ENCODE peak calls at places on chromosomes 7 and 10, in seven cellular contexts. S is trophoblast cell; O is HCT116; L is naive thymus-derived CD4-positive, alpha-beta T cell; F is tibial artery; D is IMR-90; M is CD8-positive, alpha-beta memory T cell. H is an unnamed sample.
A peak's percentile ranks its signal among the peaks of the same experiment; 100 is the strongest.

GRCh38 chr10:86707505-86707904 is 39.2 kb downstream of the LDB3 start:
- DNase-seq in S (no peak), O (no peak), L (no peak), F (no peak), D (no peak), M (peak; percentile 35), H (peak; percentile 67)

GRCh38 chr10:123840714-123841113 is 50.9 kb downstream of the CPXM2 start:
- DNase-seq in S (no peak), O (no peak), L (no peak), F (no peak), D (no peak), M (no peak), H (no peak)

GRCh38 chr10:4023997-4024396 is 239.0 kb upstream of the KLF6 start:
- DNase-seq in S (peak; percentile 56), O (no peak), L (no peak), F (no peak), D (peak; percentile 27), M (no peak), H (no peak)

GRCh38 chr10:115921795-115922194 is 351.2 kb downstream of the GFRA1 start:
- DNase-seq in S (no peak), O (no peak), L (no peak), F (no peak), D (peak; percentile 19), M (no peak), H (no peak)

GRCh38 chr7:114298011-114298410 is 116.6 kb upstream of the FOXP2 start:
- DNase-seq in S (no peak), O (no peak), L (no peak), F (no peak), D (no peak), M (no peak), H (no peak)

GRCh38 chr7:81664304-81664703 is 105.5 kb downstream of the HGF start:
- DNase-seq in S (no peak), O (no peak), L (no peak), F (no peak), D (no peak), M (no peak), H (no peak)

GRCh38 chr7:41292457-41292856 is 410.4 kb downstream of the INHBA start:
- DNase-seq in S (no peak), O (no peak), L (no peak), F (no peak), D (no peak), M (no peak), H (no peak)

GRCh38 chr10:130808686-130809085 is 502.8 kb downstream of the TCERG1L start:
- DNase-seq in S (no peak), O (no peak), L (no peak), F (no peak), D (no peak), M (no peak), H (no peak)

GRCh38 chr10:115026041-115026779 is 67.0 kb upstream of the ATRNL1 start:
- DNase-seq in S (no peak), O (no peak), L (no peak), F (no peak), D (no peak), M (no peak), H (no peak)

GRCh38 chr10:23516530-23516929 is 77.7 kb downstream of the OTUD1 start:
- DNase-seq in S (peak; percentile 34), O (no peak), L (peak; percentile 40), F (no peak), D (peak; percentile 12), M (no peak), H (no peak)

GRCh38 chr7:83005410-83005809 is 157.3 kb downstream of the PCLO start:
- DNase-seq in S (peak; percentile 14), O (peak; percentile 7), L (no peak), F (no peak), D (no peak), M (no peak), H (no peak)

GRCh38 chr7:74453321-74454011 is at the start of gene GTF2IRD1:
- DNase-seq in S (peak; percentile 49), O (no peak), L (peak; percentile 32), F (peak; percentile 91), D (peak; percentile 73), M (peak; percentile 62), H (peak; percentile 74)

GRCh38 chr10:101042118-101042517 is 11.1 kb downstream of the SFXN3 start:
- DNase-seq in S (no peak), O (no peak), L (no peak), F (no peak), D (no peak), M (no peak), H (no peak)
- H3K4me1 ChIP-seq in S (peaks cover 6% of the 10 kb centered on the region), O (peaks cover 26% of the 10 kb centered on the region), L (peaks cover 5% of the 10 kb centered on the region), F (no peaks in the 10 kb centered on the region), D (peaks cover 10% of the 10 kb centered on the region), M (peaks cover 17% of the 10 kb centered on the region), H (no peaks in the 10 kb centered on the region)

DNA sequence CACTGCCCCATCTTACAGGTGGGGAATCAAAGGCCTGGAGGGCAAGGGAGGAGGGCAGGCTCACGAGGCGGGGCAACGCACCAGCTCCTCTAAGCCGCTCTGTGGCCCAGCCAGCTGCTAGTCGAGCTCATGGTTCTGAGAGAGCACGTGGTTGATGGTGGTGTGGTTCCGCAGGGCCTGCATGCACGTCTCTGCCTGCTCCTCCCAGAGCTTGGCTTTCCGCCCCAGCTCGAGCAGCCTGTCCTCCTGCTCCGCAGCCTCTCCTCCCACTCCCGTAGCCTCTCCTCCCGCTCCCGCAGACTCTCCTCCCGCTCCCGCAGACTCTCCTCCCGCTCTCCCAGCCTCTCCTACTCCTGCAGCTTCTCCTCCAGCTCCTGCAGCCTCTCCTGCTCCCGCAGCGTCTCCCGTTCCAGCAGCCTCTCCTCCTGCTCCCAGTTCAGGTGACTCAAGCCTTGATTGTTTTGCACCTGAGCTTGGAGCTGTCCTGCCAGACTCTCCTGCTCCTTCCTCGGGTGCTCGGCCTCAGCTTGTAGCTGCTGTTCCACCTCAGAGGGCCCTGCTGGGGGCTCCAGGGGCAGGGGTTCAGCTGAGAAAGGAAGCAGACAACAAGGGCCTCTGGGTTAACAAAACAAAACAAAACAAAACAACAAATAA is 19.1 kb upstream of the MTPAP start:
- DNase-seq in S (no peak), O (no peak), L (no peak), F (no peak), D (no peak), M (no peak), H (no peak)
- H3K36me3 ChIP-seq in S (no peaks in the 10 kb centered on the region), O (no peaks in the 10 kb centered on the region), L (no peaks in the 10 kb centered on the region), F (no peaks in the 10 kb centered on the region), D (no peaks in the 10 kb centered on the region), M (no peaks in the 10 kb centered on the region), H (no peaks in the 10 kb centered on the region)

DNA sequence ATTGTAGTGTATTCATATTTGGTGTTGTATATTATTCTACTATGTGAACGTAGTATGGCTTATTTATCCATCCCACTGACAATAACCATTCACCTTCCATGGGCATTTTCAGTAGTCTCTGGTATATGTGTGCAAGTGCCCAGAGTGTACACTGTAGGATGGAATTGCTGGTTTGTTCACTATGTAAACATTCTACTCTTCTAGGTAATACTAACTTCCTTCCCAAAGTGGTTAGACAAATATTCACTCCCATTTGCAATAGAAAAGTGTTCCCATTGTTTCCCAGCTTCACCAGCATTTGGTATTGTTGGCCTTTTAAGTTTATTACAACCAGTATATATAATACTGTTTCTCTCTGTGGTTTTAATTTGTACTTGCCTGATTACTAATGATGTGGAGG is 153.7 kb downstream of the C7orf25 start:
- DNase-seq in S (no peak), O (no peak), L (no peak), F (no peak), D (no peak), M (no peak), H (no peak)
- H3K27ac ChIP-seq in S (no peak overlapping the region), O (no peak overlapping the region), L (no peak overlapping the region), F (no peak overlapping the region), D (no peak overlapping the region), M (no peak overlapping the region), H (no peak overlapping the region)

DNA sequence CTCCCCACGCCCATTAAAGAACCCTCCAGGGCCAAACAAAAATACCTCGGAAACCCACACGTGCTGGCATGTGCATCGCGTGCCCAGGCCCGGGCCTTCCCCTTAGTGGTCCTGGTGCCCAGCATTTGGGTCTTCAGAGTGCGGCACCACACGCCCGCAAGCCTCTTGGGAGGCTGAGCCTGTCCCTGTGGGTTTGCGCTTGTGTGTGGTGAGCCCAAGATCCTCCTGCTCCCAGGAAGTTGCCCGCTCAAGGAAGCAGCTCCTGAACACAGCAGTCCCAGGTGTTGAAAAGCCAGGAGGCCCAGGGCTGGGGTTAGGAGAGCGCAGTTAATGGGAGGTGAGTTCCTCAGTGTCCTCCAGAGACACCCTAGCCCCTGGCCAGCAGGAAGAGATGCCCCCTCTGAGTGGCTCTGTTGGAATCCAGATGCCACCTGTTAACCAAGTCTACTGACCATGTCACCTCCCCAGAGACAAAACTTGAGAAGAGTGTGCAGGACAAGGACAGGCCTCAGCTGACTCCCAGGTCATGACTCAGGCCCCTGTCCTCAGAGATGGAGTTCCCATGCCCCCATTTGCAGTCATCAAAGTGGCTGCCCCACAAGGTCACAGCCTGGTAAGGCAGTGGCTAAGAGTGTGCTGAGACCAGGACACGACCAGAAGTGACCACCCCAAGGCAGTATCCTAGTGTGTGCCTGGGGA is 5.1 kb downstream of the FZD9 start:
- DNase-seq in S (no peak), O (no peak), L (no peak), F (no peak), D (no peak), M (no peak), H (no peak)
- H3K4me1 ChIP-seq in S (peaks cover 6% of the 10 kb centered on the region), O (no peaks in the 10 kb centered on the region), L (no peaks in the 10 kb centered on the region), F (no peaks in the 10 kb centered on the region), D (peaks cover 3% of the 10 kb centered on the region), M (no peaks in the 10 kb centered on the region), H (no peaks in the 10 kb centered on the region)

DNA sequence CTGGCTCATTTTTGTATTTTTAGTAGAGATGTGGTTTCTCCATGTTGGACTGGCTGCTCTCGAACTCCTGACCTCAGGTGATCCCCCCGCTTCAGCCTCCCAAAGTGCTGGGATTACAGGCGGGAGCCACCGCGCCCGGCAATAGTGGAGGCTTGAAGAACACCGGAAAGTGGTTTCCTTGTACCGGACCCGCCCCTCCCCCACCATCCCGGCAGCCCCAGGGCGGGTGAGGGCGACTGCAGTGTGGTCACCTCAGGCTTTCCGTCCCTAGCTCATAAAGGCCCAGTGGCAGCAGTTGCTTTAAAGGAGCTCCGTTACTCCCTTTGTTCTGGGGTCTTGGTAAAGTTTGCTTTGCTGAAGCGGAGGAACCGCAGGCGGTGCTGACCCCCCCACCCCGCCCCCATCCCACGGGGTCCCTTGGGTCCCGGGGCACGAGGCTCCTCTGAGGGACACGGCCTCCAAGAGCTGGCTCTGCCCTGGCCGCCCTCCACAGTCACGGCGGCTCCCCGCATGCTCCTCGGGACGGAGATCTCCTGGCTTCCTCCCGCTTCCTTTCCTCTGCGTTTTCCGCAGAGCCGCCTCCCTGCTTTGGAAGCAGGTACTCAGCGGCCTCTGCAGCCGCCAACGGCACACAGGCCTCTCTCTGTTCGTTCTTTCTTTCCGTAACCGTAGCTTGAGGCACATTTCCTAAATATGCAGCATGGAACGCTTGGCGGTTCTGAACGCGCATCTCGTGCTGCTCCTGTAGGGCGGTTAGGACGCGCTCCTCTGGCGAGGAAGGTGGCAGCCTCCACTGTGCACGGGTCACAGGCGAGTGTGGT is 77.3 kb downstream of the DNAJB6 start:
- DNase-seq in S (peak; percentile 62), O (no peak), L (no peak), F (no peak), D (no peak), M (no peak), H (no peak)
- H3K36me3 ChIP-seq in S (peaks cover 45% of the 10 kb centered on the region), O (no peaks in the 10 kb centered on the region), L (peaks cover 71% of the 10 kb centered on the region), F (peaks cover 97% of the 10 kb centered on the region), D (peaks cover 44% of the 10 kb centered on the region), M (no peaks in the 10 kb centered on the region), H (no peaks in the 10 kb centered on the region)

GRCh38 chr10:127888526-127889312 is 4.0 kb downstream of the CLRN3 start:
- DNase-seq in S (peak; percentile 32), O (no peak), L (no peak), F (no peak), D (no peak), M (no peak), H (no peak)
- H3K27ac ChIP-seq in S (no peak overlapping the region), O (no peak overlapping the region), L (no peak overlapping the region), F (peak overlapping the region; percentile 54), D (no peak overlapping the region), M (no peak overlapping the region), H (no peak overlapping the region)

GRCh38 chr7:31074403-31074802 is 22.3 kb downstream of the ADCYAP1R1 start:
- DNase-seq in S (no peak), O (no peak), L (no peak), F (peak; percentile 84), D (no peak), M (no peak), H (no peak)
- H3K4me1 ChIP-seq in S (no peaks in the 10 kb centered on the region), O (no peaks in the 10 kb centered on the region), L (no peaks in the 10 kb centered on the region), F (no peaks in the 10 kb centered on the region), D (no peaks in the 10 kb centered on the region), M (no peaks in the 10 kb centered on the region), H (no peaks in the 10 kb centered on the region)

H was measured in aorta.